ENCODE peak calls at places on chromosomes 12 and 14, in eight cellular contexts. K, F, U, H, O, P, W and L are unnamed samples.

GRCh38 chr14:106605548-106606448 is 1079.4 kb downstream of the TMEM121 start:
- DNase-seq in K (peak; percentile 79), F (no peak), U (no peak), H (no peak), O (peak; percentile 89), P (no peak), W (peak; percentile 34), L (no peak)

GRCh38 chr12:123363385-123363742 is 1.3 kb downstream of the SBNO1 start:
- DNase-seq in K (no peak), F (no peak), U (no peak), H (no peak), O (no peak), P (no peak), W (peak; percentile 39), L (peak; percentile 12)

GRCh38 chr14:85535916-85536834 is 6.2 kb downstream of the FLRT2 start:
- DNase-seq in K (no peak), F (no peak), U (no peak), H (peak; percentile 89), O (no peak), P (no peak), W (peak; percentile 46), L (peak; percentile 66)

GRCh38 chr12:71947645-71948105 is 9.0 kb downstream of the TPH2 start:
- DNase-seq in K (no peak), F (peak; percentile 29), U (no peak), H (peak; percentile 50), O (no peak), P (peak; percentile 16), W (peak; percentile 89), L (peak; percentile 59)

GRCh38 chr14:93017341-93017797 is 94.4 kb downstream of the CHGA start:
- DNase-seq in K (no peak), F (no peak), U (no peak), H (no peak), O (peak; percentile 85), P (no peak), W (no peak), L (no peak)

GRCh38 chr14:45246151-45246550 is 6.9 kb downstream of the MIS18BP1 start:
- DNase-seq in K (no peak), F (no peak), U (no peak), H (no peak), O (no peak), P (no peak), W (no peak), L (no peak)

GRCh38 chr14:68682166-68683103 is 110.4 kb downstream of the ZFP36L1 start:
- DNase-seq in K (peak; percentile 55), F (peak; percentile 15), U (peak; percentile 80), H (peak; percentile 95), O (no peak), P (no peak), W (peak; percentile 90), L (peak; percentile 100)

GRCh38 chr14:81256289-81256960 is 35.7 kb upstream of the GTF2A1 start:
- DNase-seq in K (no peak), F (no peak), U (no peak), H (no peak), O (no peak), P (no peak), W (peak; percentile 77), L (no peak)

GRCh38 chr12:102439391-102440108 is 40.8 kb downstream of the IGF1 start:
- DNase-seq in K (no peak), F (no peak), U (no peak), H (peak; percentile 76), O (no peak), P (no peak), W (no peak), L (peak; percentile 20)

GRCh38 chr12:58007875-58008274 is 66.5 kb downstream of the ATP23 start:
- DNase-seq in K (no peak), F (no peak), U (no peak), H (no peak), O (no peak), P (no peak), W (peak; percentile 22), L (no peak)

GRCh38 chr12:74586251-74586650 is 48.6 kb downstream of the ATXN7L3B start:
- DNase-seq in K (no peak), F (no peak), U (no peak), H (peak; percentile 32), O (no peak), P (no peak), W (no peak), L (no peak)

GRCh38 chr14:92675421-92675820 is 73.0 kb downstream of the LGMN start:
- DNase-seq in K (no peak), F (no peak), U (no peak), H (no peak), O (no peak), P (no peak), W (no peak), L (no peak)

GRCh38 chr14:100221419-100222218 is 17.3 kb upstream of the YY1 start:
- DNase-seq in K (peak; percentile 42), F (peak; percentile 26), U (no peak), H (peak; percentile 84), O (no peak), P (peak; percentile 39), W (peak; percentile 65), L (peak; percentile 46)

GRCh38 chr12:106633451-106633823 is 50.6 kb downstream of the RFX4 start:
- DNase-seq in K (no peak), F (no peak), U (no peak), H (no peak), O (no peak), P (no peak), W (peak; percentile 62), L (no peak)

GRCh38 chr14:22303589-22304195 is 285.3 kb downstream of the DAD1 start:
- DNase-seq in K (no peak), F (no peak), U (no peak), H (peak; percentile 53), O (no peak), P (no peak), W (peak; percentile 22), L (peak; percentile 5)

GRCh38 chr12:104410326-104410725 is 46.4 kb upstream of the CHST11 start:
- DNase-seq in K (no peak), F (no peak), U (no peak), H (no peak), O (no peak), P (no peak), W (no peak), L (no peak)

GRCh38 chr12:47863467-47863866 is 41.3 kb downstream of the VDR start:
- DNase-seq in K (no peak), F (no peak), U (peak; percentile 29), H (no peak), O (no peak), P (no peak), W (no peak), L (no peak)

GRCh38 chr14:77707355-77707723 is 484 bp downstream of the ALKBH1 start:
- DNase-seq in K (no peak), F (no peak), U (no peak), H (peak; percentile 72), O (no peak), P (no peak), W (peak; percentile 34), L (peak; percentile 54)

GRCh38 chr14:92316116-92316515 is 6.8 kb upstream of the SLC24A4 start:
- DNase-seq in K (no peak), F (no peak), U (no peak), H (no peak), O (no peak), P (no peak), W (no peak), L (no peak)

GRCh38 chr12:8157484-8158198 is 826 bp downstream of the ZNF705A start:
- DNase-seq in K (no peak), F (no peak), U (no peak), H (peak; percentile 12), O (no peak), P (no peak), W (peak; percentile 96), L (no peak)

GRCh38 chr14:99080306-99080705 is 191.7 kb downstream of the BCL11B start:
- DNase-seq in K (no peak), F (no peak), U (no peak), H (no peak), O (no peak), P (no peak), W (no peak), L (no peak)

GRCh38 chr12:29242921-29243431 is 93.9 kb downstream of the FAR2 start:
- DNase-seq in K (no peak), F (no peak), U (no peak), H (no peak), O (no peak), P (no peak), W (no peak), L (no peak)

GRCh38 chr12:121004253-121004815 is 12.0 kb downstream of the C12orf43 start:
- DNase-seq in K (no peak), F (no peak), U (no peak), H (no peak), O (peak; percentile 57), P (no peak), W (no peak), L (no peak)

GRCh38 chr14:23372509-23372908 is at the start of gene IL25:
- DNase-seq in K (no peak), F (no peak), U (no peak), H (no peak), O (no peak), P (no peak), W (no peak), L (no peak)

GRCh38 chr12:88746386-88746785 is 166.1 kb upstream of the KITLG start:
- DNase-seq in K (no peak), F (no peak), U (no peak), H (peak; percentile 42), O (no peak), P (no peak), W (no peak), L (peak; percentile 3)

GRCh38 chr12:89454080-89454848 is 70.3 kb downstream of the GALNT4 start:
- DNase-seq in K (no peak), F (no peak), U (no peak), H (no peak), O (no peak), P (no peak), W (no peak), L (peak; percentile 60)

GRCh38 chr12:48235796-48236333 is 32.8 kb upstream of the OR10AD1 start:
- DNase-seq in K (no peak), F (no peak), U (no peak), H (no peak), O (no peak), P (no peak), W (no peak), L (no peak)